ENCODE peak calls at places on chromosomes 11 and 22, in seven cellular contexts. X is mesendoderm, M is neuronal stem cell, B is mesenchymal stem cell, K is IMR-90, Y is H1, S is trophoblast cell. A is an unnamed sample.

GRCh38 chr11:128555606-128556005 is 31.8 kb downstream of the ETS1 start:
- DNase-seq in X (peak), M (no peak), B (peak), K (no peak), Y (no peak), S (no peak), A (peak)

GRCh38 chr22:42340695-42341383 is 70.4 kb upstream of the TCF20 start:
- DNase-seq in X (peak), M (peak), B (no peak), K (no peak), Y (no peak), S (no peak), A (peak)

GRCh38 chr11:111923351-111923788 is 4.7 kb downstream of the C11orf52 start:
- DNase-seq in X (peak), M (no peak), B (peak), K (peak), Y (no peak), S (peak), A (no peak)

GRCh38 chr11:350723-351255 is 18.5 kb upstream of the B4GALNT4 start:
- DNase-seq in X (peak), M (no peak), B (no peak), K (no peak), Y (no peak), S (peak), A (no peak)

GRCh38 chr11:70387564-70387963 is 10.8 kb upstream of the CTTN start:
- DNase-seq in X (no peak), M (no peak), B (no peak), K (no peak), Y (no peak), S (no peak), A (no peak)

GRCh38 chr11:117814766-117815261 is 9.7 kb downstream of the FXYD2 start:
- DNase-seq in X (no peak), M (no peak), B (no peak), K (no peak), Y (no peak), S (no peak), A (no peak)

GRCh38 chr11:47406896-47407745 is 1.3 kb upstream of the SLC39A13 start:
- DNase-seq in X (peak), M (no peak), B (peak), K (peak), Y (no peak), S (peak), A (peak)

GRCh38 chr11:72726266-72727220 is 25.7 kb downstream of the ARAP1 start:
- DNase-seq in X (no peak), M (no peak), B (no peak), K (no peak), Y (no peak), S (peak), A (no peak)

GRCh38 chr11:7927635-7928034 is 3.4 kb downstream of the OR10A6 start:
- DNase-seq in X (no peak), M (no peak), B (no peak), K (peak), Y (no peak), S (peak), A (no peak)

GRCh38 chr11:106950067-106950491 is 68.2 kb downstream of the GUCY1A2 start:
- DNase-seq in X (no peak), M (no peak), B (no peak), K (no peak), Y (no peak), S (no peak), A (no peak)

GRCh38 chr11:78426845-78427244 is 9.2 kb upstream of the GAB2 start:
- DNase-seq in X (no peak), M (no peak), B (no peak), K (no peak), Y (no peak), S (no peak), A (no peak)

GRCh38 chr22:32644252-32645100 is 157.0 kb upstream of the TIMP3 start:
- DNase-seq in X (peak), M (no peak), B (peak), K (peak), Y (no peak), S (peak), A (no peak)

GRCh38 chr11:113474362-113475159 is 637 bp downstream of the DRD2 start:
- DNase-seq in X (peak), M (peak), B (peak), K (peak), Y (peak), S (peak), A (peak)

GRCh38 chr11:76838422-76839068 is 22.2 kb upstream of the ACER3 start:
- DNase-seq in X (peak), M (peak), B (peak), K (no peak), Y (peak), S (no peak), A (peak)

GRCh38 chr11:66339163-66339675 is 3.0 kb upstream of the RIN1 start:
- DNase-seq in X (no peak), M (no peak), B (no peak), K (no peak), Y (no peak), S (no peak), A (no peak)

GRCh38 chr11:94125408-94126120 is 3.1 kb upstream of the PANX1 start:
- DNase-seq in X (no peak), M (no peak), B (no peak), K (no peak), Y (no peak), S (no peak), A (no peak)

GRCh38 chr22:23036684-23037428 is 33.5 kb upstream of the GNAZ start:
- DNase-seq in X (no peak), M (no peak), B (no peak), K (peak), Y (no peak), S (no peak), A (no peak)

GRCh38 chr11:122202951-122203456 is 87.0 kb upstream of the BLID start:
- DNase-seq in X (peak), M (peak), B (peak), K (peak), Y (peak), S (peak), A (peak)

GRCh38 chr11:116513894-116514293 is 258.9 kb downstream of the BUD13 start:
- DNase-seq in X (peak), M (peak), B (no peak), K (peak), Y (peak), S (peak), A (peak)

GRCh38 chr11:120030411-120030810 is 107.5 kb downstream of the TRIM29 start:
- DNase-seq in X (no peak), M (no peak), B (no peak), K (no peak), Y (no peak), S (no peak), A (peak)

GRCh38 chr11:75281469-75282095 is 41.0 kb downstream of the TPBGL start:
- DNase-seq in X (no peak), M (no peak), B (no peak), K (no peak), Y (no peak), S (no peak), A (no peak)

GRCh38 chr11:17391493-17392355 is 3.3 kb upstream of the KCNJ11 start:
- DNase-seq in X (no peak), M (no peak), B (no peak), K (no peak), Y (no peak), S (no peak), A (no peak)

GRCh38 chr11:117026593-117027330 is 71.5 kb downstream of the SIK3 start:
- DNase-seq in X (no peak), M (no peak), B (peak), K (peak), Y (no peak), S (peak), A (no peak)

GRCh38 chr11:82521427-82521826 is 212.2 kb downstream of the FAM181B start:
- DNase-seq in X (no peak), M (no peak), B (no peak), K (no peak), Y (no peak), S (peak), A (no peak)
- H2BK120ac ChIP-seq in X (no peak), M (no peak), B (no peak), K (no peak), Y (no peak), S (no peak), A (no peak)

DNA sequence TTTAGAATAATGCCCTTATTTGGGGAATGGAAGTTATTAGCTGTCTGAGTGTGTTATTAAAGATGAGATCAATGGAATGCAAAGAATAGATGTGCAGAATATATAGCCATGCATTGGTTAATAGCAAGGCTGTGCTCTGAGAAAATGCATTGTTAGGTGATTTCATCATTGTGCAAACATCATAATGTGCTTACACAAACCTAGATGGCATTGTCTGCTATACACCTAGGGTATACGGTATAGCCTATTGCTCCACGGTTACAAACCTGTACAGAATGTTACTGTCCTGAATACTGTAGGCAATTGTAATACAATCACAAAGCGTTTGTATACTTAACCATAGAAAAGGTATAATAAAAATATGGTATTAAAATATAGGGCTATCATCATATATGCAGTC is 25.5 kb downstream of the SLC5A12 start:
- DNase-seq in X (no peak), M (no peak), B (no peak), K (no peak), Y (no peak), S (peak), A (no peak)
- H2AK5ac ChIP-seq in X (no peak), M (no peak), B (no peak), K (no peak), Y (no peak), S (no peak), A (no peak)

GRCh38 chr22:36981247-36981775 is 37.9 kb downstream of the TST start:
- DNase-seq in X (no peak), M (no peak), B (no peak), K (no peak), Y (no peak), S (no peak), A (no peak)
- H2BK120ac ChIP-seq in X (no peak), M (no peak), B (no peak), K (no peak), Y (no peak), S (no peak), A (no peak)

DNA sequence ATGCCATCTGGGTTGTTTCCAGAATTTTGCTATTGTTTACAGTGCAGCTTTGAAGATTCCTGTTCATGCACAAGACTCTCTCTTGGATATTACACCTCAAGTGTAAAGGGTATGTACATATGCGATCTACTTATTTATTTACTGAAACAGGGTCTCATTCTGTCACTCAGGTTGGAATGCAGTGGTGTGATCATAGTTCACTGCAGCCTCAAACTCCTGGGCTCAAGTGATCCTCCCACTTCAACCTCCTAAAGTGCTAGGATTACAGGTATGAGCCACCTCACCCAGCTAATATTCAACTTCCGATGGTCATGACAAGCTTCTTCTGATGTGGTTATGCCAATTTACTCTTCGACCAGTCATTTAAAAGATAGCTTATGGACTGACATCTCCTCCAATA is 158.1 kb upstream of the PITPNB start:
- DNase-seq in X (no peak), M (no peak), B (no peak), K (no peak), Y (no peak), S (no peak), A (no peak)
- H2AK5ac ChIP-seq in X (no peak), M (no peak), B (no peak), K (no peak), Y (no peak), S (no peak), A (no peak)

DNA sequence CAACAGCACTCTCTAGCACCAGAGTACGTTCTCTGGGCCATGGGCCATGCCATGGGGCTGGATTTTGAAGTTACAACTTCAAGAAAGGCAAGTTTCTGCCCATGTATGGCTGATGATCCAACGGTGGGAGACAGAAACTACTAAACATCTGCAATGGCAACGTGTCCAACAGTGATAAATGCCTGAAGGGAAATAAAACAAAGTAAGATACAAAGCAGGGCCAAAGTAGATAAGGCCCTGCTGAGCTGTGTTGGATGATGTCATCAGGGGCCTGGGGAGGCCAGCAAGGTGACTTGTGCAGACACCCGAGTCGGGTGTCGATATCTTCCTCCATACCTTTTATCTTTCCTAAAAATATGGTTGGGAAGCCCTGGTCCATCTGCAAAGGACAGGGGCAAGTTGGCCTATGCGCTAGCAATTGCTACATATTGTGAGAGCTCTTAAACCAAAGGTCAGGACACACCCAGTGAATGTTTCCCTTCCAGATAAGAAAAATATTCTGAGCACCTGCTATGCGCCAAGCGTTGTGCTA is 487.2 kb downstream of the MN1 start:
- DNase-seq in X (no peak), M (no peak), B (no peak), K (no peak), Y (no peak), S (no peak), A (no peak)
- H2BK120ac ChIP-seq in X (no peak), M (no peak), B (peak), K (no peak), Y (no peak), S (no peak), A (no peak)

A was measured in H9.